ENCODE peak calls at places on chromosome 14, in six cellular contexts. S is H1, F is HepG2, D is GM12892, J is K562, Y is GM12878. W is an unnamed sample.

GRCh38 chr14:95519699-95520098 is 3.2 kb upstream of the SYNE3 start:
- DNase-seq in D (no peak), F (no peak), S (no peak), Y (no peak), J (no peak), W (no peak)

GRCh38 chr14:59069455-59069854 is 119.0 kb upstream of the DAAM1 start:
- DNase-seq in F (peak), Y (no peak), D (no peak), S (no peak), J (no peak), W (no peak)

GRCh38 chr14:59215353-59215752 is 26.9 kb downstream of the DAAM1 start:
- DNase-seq in S (no peak), F (peak), J (no peak), D (no peak), Y (no peak), W (no peak)

GRCh38 chr14:30369531-30370180 is 189.3 kb upstream of the G2E3 start:
- DNase-seq in F (no peak), S (no peak), J (no peak), D (no peak), Y (no peak), W (no peak)

GRCh38 chr14:60348211-60348610 is 99.2 kb downstream of the PPM1A start:
- DNase-seq in J (no peak), D (no peak), F (no peak), S (no peak), Y (no peak), W (no peak)

GRCh38 chr14:73460691-73461127 is 2.4 kb upstream of the NUMB start:
- DNase-seq in J (no peak), D (no peak), S (no peak), F (no peak), Y (no peak), W (no peak)

GRCh38 chr14:69964841-69965240 is 85.6 kb downstream of the SMOC1 start:
- DNase-seq in S (no peak), D (no peak), Y (no peak), F (no peak), J (no peak), W (no peak)

GRCh38 chr14:28676481-28676880 is 90.1 kb upstream of the FOXG1 start:
- DNase-seq in F (no peak), S (no peak), J (no peak), Y (no peak), D (no peak), W (no peak)

GRCh38 chr14:29236401-29236800 is 469.8 kb downstream of the FOXG1 start:
- DNase-seq in J (no peak), F (no peak), D (no peak), Y (no peak), S (no peak), W (no peak)

GRCh38 chr14:61077946-61078738 is 97.1 kb downstream of the SLC38A6 start:
- DNase-seq in F (no peak), D (no peak), J (no peak), S (no peak), Y (no peak), W (no peak)

GRCh38 chr14:61749867-61750266 is 12.4 kb upstream of the SNAPC1 start:
- DNase-seq in Y (no peak), J (peak), S (no peak), D (no peak), F (peak), W (no peak)

GRCh38 chr14:29738950-29739349 is 188.7 kb downstream of the PRKD1 start:
- DNase-seq in F (no peak), Y (no peak), S (no peak), J (no peak), D (no peak), W (no peak)

GRCh38 chr14:24928501-24928900 is 121.4 kb downstream of the STXBP6 start:
- DNase-seq in F (no peak), Y (no peak), D (no peak), J (no peak), S (no peak), W (no peak)

GRCh38 chr14:58765375-58765774 is 127.6 kb downstream of the DACT1 start:
- DNase-seq in D (no peak), F (no peak), Y (no peak), S (no peak), J (no peak), W (no peak)

GRCh38 chr14:64234877-64235651 is 59.1 kb downstream of the ESR2 start:
- DNase-seq in S (no peak), J (no peak), F (no peak), D (no peak), Y (no peak), W (no peak)

GRCh38 chr14:71533396-71533795 is 398.8 kb upstream of the RGS6 start:
- DNase-seq in J (no peak), D (no peak), S (no peak), F (no peak), Y (no peak), W (no peak)

GRCh38 chr14:87017335-87017734 is 975.6 kb downstream of the GALC start:
- DNase-seq in Y (no peak), F (no peak), S (no peak), J (no peak), D (no peak), W (no peak)

GRCh38 chr14:90511252-90511651 is 114.4 kb downstream of the CALM1 start:
- DNase-seq in J (no peak), F (no peak), S (no peak), Y (no peak), D (no peak), W (no peak)

GRCh38 chr14:34843011-34843554 is 32.1 kb downstream of the BAZ1A start:
- DNase-seq in S (no peak), F (peak), Y (peak), J (peak), D (no peak), W (no peak)

GRCh38 chr14:94480809-94481208 is 4.8 kb upstream of the SERPINA9 start:
- DNase-seq in D (no peak), J (no peak), F (peak), S (no peak), Y (no peak), W (no peak)

GRCh38 chr14:94474581-94475031 is 1.4 kb downstream of the SERPINA9 start:
- DNase-seq in D (no peak), F (no peak), J (no peak), Y (no peak), S (peak), W (no peak)

GRCh38 chr14:94481468-94482131 is 5.6 kb upstream of the SERPINA9 start:
- DNase-seq in S (no peak), J (no peak), F (peak), D (no peak), Y (peak), W (no peak)

GRCh38 chr14:94476018-94476417 is at the start of gene SERPINA9:
- DNase-seq in D (no peak), F (no peak), Y (no peak), S (no peak), J (no peak), W (no peak)

DNA sequence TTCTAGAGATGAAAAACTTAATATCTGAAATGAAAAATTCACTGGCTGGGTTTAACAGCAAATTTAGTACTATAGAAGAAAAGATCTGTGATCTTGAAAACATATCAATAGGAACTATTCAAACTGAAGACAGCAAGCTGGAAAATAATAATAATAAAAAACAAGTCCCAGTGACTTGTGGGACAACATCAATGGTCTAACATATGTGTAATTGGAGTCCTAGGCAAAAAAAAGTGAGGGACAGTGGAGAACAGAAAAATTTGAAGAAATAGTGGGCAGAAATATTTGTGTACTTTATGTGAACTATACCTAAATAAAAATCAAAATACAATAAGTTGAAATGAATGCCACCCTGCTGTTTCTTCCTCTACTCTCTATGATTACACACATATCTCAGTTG is 2.4 kb upstream of the SERPINA9 start:
- DNase-seq in Y (no peak), S (no peak), D (no peak), F (no peak), J (no peak), W (no peak)
- TF ChIP-seq TAF1 in Y (no peak), S (no peak), D (no peak), F (no peak), J (no peak), W (no peak)

GRCh38 chr14:50825307-50825706 is 5.7 kb downstream of the NIN start:
- DNase-seq in S (no peak), J (no peak), D (no peak), Y (no peak), F (no peak), W (no peak)
- TF ChIP-seq POLR2A in S (no peak), J (no peak), D (no peak), Y (no peak), F (no peak), W (no peak)

GRCh38 chr14:101230851-101231550 is 327.5 kb upstream of the RTL1 start:
- DNase-seq in D (no peak), S (no peak), J (no peak), F (no peak), Y (no peak), W (no peak)
- TF ChIP-seq TAF1 in D (no peak), S (no peak), J (no peak), F (no peak), Y (no peak), W (no peak)

DNA sequence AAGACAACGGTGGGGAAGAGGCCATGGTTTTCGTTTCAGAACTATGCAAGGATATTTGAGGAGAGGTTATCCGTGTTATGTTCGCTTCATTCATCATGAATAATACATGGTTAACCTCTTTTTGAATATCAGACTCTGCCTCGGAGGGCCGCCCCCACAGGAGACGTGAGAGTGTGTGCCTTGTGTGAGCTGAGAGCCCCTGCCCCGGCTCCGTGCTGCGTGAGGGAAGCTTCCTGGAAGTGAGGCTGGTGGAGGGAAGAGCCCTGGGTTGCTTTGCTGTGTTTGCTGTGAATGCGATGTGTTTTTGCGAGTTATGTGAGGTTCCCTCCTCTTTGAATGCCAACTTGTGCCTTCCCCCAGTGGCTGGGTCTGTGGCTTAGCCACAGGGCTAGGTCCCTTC is 146.0 kb upstream of the RTL1 start:
- DNase-seq in D (no peak), Y (no peak), J (no peak), S (no peak), F (no peak), W (no peak)
- TF ChIP-seq POLR2A in D (no peak), Y (no peak), J (no peak), S (no peak), F (no peak), W (no peak)

DNA sequence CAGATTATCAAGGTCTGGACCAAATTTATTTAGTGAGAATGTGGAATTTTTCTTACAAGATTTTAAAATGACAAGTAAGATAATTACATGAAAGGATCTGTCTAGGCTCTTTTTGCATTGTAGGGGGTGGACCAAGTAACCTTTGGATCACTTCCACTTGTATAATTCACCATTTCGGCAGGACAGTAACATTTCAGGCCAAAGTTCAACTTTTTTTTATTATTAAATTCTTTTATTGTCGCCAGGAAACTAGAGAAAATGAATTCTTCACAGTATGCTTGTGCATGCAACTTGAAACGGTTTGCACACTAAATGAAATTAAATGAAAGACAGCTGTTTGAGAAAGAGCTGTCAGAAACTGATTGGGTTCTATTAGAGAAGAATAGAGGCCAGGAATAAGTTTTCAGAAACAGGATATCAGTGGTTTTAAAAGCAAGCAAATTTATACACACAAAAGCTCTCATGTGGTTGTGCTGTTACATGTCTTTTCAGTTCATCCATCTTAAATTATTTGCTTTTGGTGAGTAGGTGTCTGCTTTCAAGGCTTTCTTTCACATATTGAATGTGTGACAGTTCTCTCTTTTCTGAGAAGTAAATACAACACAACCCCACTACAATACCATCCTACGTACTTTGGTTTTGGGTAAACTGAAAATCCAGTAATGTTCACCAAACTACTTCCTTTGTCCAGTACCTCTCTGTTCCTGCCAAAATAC is 291.6 kb downstream of the RAD51B start:
- DNase-seq in J (no peak), D (no peak), S (no peak), Y (peak), F (no peak), W (no peak)
- TF ChIP-seq TAF1 in J (no peak), D (no peak), S (no peak), Y (no peak), F (no peak), W (no peak)

DNA sequence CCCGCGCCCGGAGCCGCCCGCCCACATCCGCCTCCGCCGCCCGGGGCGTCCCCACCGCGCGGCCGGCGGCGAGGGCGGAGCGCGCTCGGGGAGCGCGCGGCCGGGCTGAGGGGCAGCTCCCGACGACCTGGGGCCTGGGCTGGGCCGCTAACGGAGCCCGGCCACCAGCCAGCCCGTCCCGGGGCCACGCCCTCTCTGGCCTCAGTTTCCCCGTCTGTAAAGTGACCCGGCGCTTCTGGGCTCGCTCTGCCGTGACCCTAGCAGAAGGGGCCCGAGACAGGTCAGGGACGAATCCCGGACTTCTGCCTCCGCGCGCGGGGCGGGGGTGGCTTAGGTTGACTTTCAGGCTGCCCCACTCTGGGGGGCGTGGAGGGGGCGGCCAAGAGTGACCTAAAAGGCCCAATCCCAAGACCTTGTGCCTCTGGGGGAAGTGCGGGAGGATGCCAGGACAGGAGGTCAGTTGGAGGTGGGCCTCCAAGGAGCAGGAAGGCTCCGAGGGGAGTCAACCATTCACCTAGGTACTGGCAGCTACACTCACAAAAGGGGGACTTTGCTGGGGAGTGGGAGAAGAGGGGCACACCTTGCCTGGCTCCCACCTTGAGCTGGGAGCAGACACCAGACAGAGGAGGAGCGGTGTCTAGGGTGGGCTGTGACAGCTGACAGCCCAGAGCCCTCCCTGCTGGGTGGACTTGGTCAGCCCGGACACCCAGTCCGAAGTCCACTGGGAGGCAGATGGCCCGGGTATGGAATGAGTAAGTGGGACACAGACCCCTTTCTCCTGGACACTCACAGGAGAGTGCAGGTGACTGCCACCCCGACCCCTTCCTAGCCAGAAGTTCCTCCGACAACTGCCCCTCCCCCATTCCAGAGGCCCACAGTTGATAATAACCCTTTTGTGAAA is 483 bp upstream of the AKT1 start:
- DNase-seq in S (no peak), Y (no peak), F (peak), J (peak), D (peak), W (peak)
- TF ChIP-seq POLR2A in S (no peak), Y (peak), F (no peak), J (peak), D (peak), W (no peak)

DNA sequence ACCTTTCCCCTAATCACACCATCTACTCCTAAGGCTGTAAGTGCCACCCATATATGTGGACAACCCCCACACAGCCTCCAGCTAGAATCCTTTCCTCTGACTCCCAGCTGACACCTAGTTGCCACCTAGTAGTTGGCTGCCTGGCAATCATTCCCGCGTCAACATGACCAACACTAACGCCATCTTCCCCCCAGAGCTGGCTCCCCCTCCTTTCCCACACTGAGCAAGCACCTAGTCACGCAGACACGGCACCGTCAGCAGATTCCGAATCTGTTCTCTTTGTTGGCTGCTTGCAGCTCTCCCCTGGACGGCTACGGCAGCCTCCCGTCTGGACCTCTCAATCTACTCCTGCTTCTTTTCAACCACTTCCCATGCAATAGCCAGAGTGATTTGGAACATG is 27.7 kb downstream of the UBR7 start:
- DNase-seq in Y (no peak), J (no peak), S (no peak), D (no peak), F (no peak), W (no peak)
- TF ChIP-seq TAF1 in Y (no peak), J (no peak), S (no peak), D (no peak), F (no peak), W (no peak)

GRCh38 chr14:100192672-100193416 is 33.4 kb upstream of the DEGS2 start:
- DNase-seq in Y (peak), J (peak), D (peak), F (peak), S (peak), W (peak)
- TF ChIP-seq POLR2A in Y (peak), J (peak), D (peak), F (peak), S (no peak), W (peak)

W was measured in GM12891.